ENCODE peak calls at places on chromosome 6, in five cellular contexts. One of them, this sample, is unnamed.

GRCh38 chr6:150881911-150882481 is 16.5 kb downstream of the MTHFD1L start:
- ATAC-seq in CD8-positive, alpha-beta T cell: no peak
- ATAC-seq in upper lobe of left lung: peak; percentile 91
- ATAC-seq in right lobe of liver: peak; percentile 93
- ATAC-seq in right cardiac atrium: peak; percentile 96
- ATAC-seq in this sample: peak; percentile 87

GRCh38 chr6:21033575-21034026 is 499.3 kb downstream of the CDKAL1 start:
- ATAC-seq in right cardiac atrium: peak; percentile 91
- ATAC-seq in right lobe of liver: no peak
- ATAC-seq in CD8-positive, alpha-beta T cell: no peak
- ATAC-seq in upper lobe of left lung: peak; percentile 86
- ATAC-seq in this sample: peak; percentile 82

GRCh38 chr6:3751019-3751729 is at the start of gene PXDC1:
- ATAC-seq in CD8-positive, alpha-beta T cell: peak; percentile 47
- ATAC-seq in right lobe of liver: no peak
- ATAC-seq in right cardiac atrium: no peak
- ATAC-seq in upper lobe of left lung: peak; percentile 1
- ATAC-seq in this sample: peak; percentile 1

GRCh38 chr6:26240981-26241770 is 123.8 kb upstream of the BTN3A2 start:
- ATAC-seq in right cardiac atrium: no peak
- ATAC-seq in upper lobe of left lung: peak; percentile 46
- ATAC-seq in right lobe of liver: no peak
- ATAC-seq in CD8-positive, alpha-beta T cell: peak; percentile 36
- ATAC-seq in this sample: peak; percentile 35

GRCh38 chr6:30963641-30964040 is 19.9 kb upstream of the MUC21 start:
- ATAC-seq in upper lobe of left lung: no peak
- ATAC-seq in right cardiac atrium: no peak
- ATAC-seq in right lobe of liver: no peak
- ATAC-seq in CD8-positive, alpha-beta T cell: no peak
- ATAC-seq in this sample: no peak

GRCh38 chr6:76771076-76771634 is 692.1 kb downstream of the HTR1B start:
- ATAC-seq in right lobe of liver: peak; percentile 60
- ATAC-seq in right cardiac atrium: peak; percentile 64
- ATAC-seq in CD8-positive, alpha-beta T cell: no peak
- ATAC-seq in upper lobe of left lung: no peak
- ATAC-seq in this sample: no peak

GRCh38 chr6:3559561-3559960 is 102.7 kb upstream of the SLC22A23 start:
- ATAC-seq in CD8-positive, alpha-beta T cell: no peak
- ATAC-seq in upper lobe of left lung: no peak
- ATAC-seq in right lobe of liver: no peak
- ATAC-seq in right cardiac atrium: no peak
- ATAC-seq in this sample: no peak

GRCh38 chr6:34556493-34556892 is 364 bp upstream of the SPDEF start:
- ATAC-seq in right lobe of liver: no peak
- ATAC-seq in right cardiac atrium: no peak
- ATAC-seq in CD8-positive, alpha-beta T cell: no peak
- ATAC-seq in upper lobe of left lung: no peak
- ATAC-seq in this sample: no peak

GRCh38 chr6:109031416-109031815 is 63.2 kb downstream of the SESN1 start:
- ATAC-seq in CD8-positive, alpha-beta T cell: no peak
- ATAC-seq in upper lobe of left lung: no peak
- ATAC-seq in right cardiac atrium: peak; percentile 36
- ATAC-seq in right lobe of liver: no peak
- ATAC-seq in this sample: no peak

GRCh38 chr6:135568366-135568765 is 70.8 kb upstream of the AHI1 start:
- ATAC-seq in right cardiac atrium: peak; percentile 92
- ATAC-seq in right lobe of liver: peak; percentile 91
- ATAC-seq in CD8-positive, alpha-beta T cell: peak; percentile 77
- ATAC-seq in upper lobe of left lung: peak; percentile 69
- ATAC-seq in this sample: no peak

GRCh38 chr6:140043762-140044378 is 669.4 kb upstream of the CITED2 start:
- ATAC-seq in right cardiac atrium: no peak
- ATAC-seq in right lobe of liver: no peak
- ATAC-seq in upper lobe of left lung: peak; percentile 53
- ATAC-seq in CD8-positive, alpha-beta T cell: no peak
- ATAC-seq in this sample: no peak

GRCh38 chr6:111996159-111996558 is 57.7 kb upstream of the CCN6 start:
- ATAC-seq in right lobe of liver: no peak
- ATAC-seq in CD8-positive, alpha-beta T cell: peak; percentile 48
- ATAC-seq in upper lobe of left lung: no peak
- ATAC-seq in right cardiac atrium: no peak
- ATAC-seq in this sample: no peak

GRCh38 chr6:33271098-33271607 is 523 bp downstream of the VPS52 start:
- ATAC-seq in right lobe of liver: peak; percentile 2
- ATAC-seq in CD8-positive, alpha-beta T cell: peak; percentile 45
- ATAC-seq in upper lobe of left lung: peak; percentile 23
- ATAC-seq in right cardiac atrium: peak; percentile 18
- ATAC-seq in this sample: no peak

GRCh38 chr6:129644567-129645015 is 65.4 kb downstream of the ARHGAP18 start:
- ATAC-seq in CD8-positive, alpha-beta T cell: no peak
- ATAC-seq in right cardiac atrium: no peak
- ATAC-seq in right lobe of liver: no peak
- ATAC-seq in upper lobe of left lung: no peak
- ATAC-seq in this sample: no peak

GRCh38 chr6:46925563-46926253 is 4.0 kb upstream of the ADGRF5 start:
- ATAC-seq in CD8-positive, alpha-beta T cell: no peak
- ATAC-seq in upper lobe of left lung: peak; percentile 85
- ATAC-seq in right cardiac atrium: peak; percentile 89
- ATAC-seq in right lobe of liver: no peak
- ATAC-seq in this sample: peak; percentile 69

GRCh38 chr6:1494671-1495070 is 105.3 kb downstream of the FOXF2 start:
- ATAC-seq in upper lobe of left lung: no peak
- ATAC-seq in right lobe of liver: no peak
- ATAC-seq in CD8-positive, alpha-beta T cell: no peak
- ATAC-seq in right cardiac atrium: no peak
- ATAC-seq in this sample: no peak

GRCh38 chr6:108778421-108779186 is 69.6 kb upstream of the ARMC2 start:
- ATAC-seq in right lobe of liver: no peak
- ATAC-seq in CD8-positive, alpha-beta T cell: no peak
- ATAC-seq in right cardiac atrium: no peak
- ATAC-seq in upper lobe of left lung: no peak
- ATAC-seq in this sample: no peak

GRCh38 chr6:12592634-12593033 is 123.9 kb upstream of the PHACTR1 start:
- ATAC-seq in right lobe of liver: no peak
- ATAC-seq in right cardiac atrium: no peak
- ATAC-seq in upper lobe of left lung: no peak
- ATAC-seq in CD8-positive, alpha-beta T cell: no peak
- ATAC-seq in this sample: no peak

GRCh38 chr6:33761581-33761921 is 14.8 kb upstream of the IP6K3 start:
- ATAC-seq in CD8-positive, alpha-beta T cell: no peak
- ATAC-seq in right lobe of liver: no peak
- ATAC-seq in right cardiac atrium: peak; percentile 14
- ATAC-seq in upper lobe of left lung: no peak
- ATAC-seq in this sample: no peak

GRCh38 chr6:30590509-30590908 is 19.3 kb downstream of the ABCF1 start:
- ATAC-seq in right cardiac atrium: no peak
- ATAC-seq in CD8-positive, alpha-beta T cell: no peak
- ATAC-seq in upper lobe of left lung: peak; percentile 32
- ATAC-seq in right lobe of liver: no peak
- ATAC-seq in this sample: no peak

GRCh38 chr6:13535306-13535705 is 39.1 kb upstream of the SIRT5 start:
- ATAC-seq in upper lobe of left lung: no peak
- ATAC-seq in right cardiac atrium: no peak
- ATAC-seq in CD8-positive, alpha-beta T cell: no peak
- ATAC-seq in right lobe of liver: no peak
- ATAC-seq in this sample: no peak

GRCh38 chr6:150320450-150320849 is 48.4 kb upstream of the IYD start:
- ATAC-seq in upper lobe of left lung: peak; percentile 50
- ATAC-seq in CD8-positive, alpha-beta T cell: no peak
- ATAC-seq in right cardiac atrium: peak; percentile 97
- ATAC-seq in right lobe of liver: peak; percentile 68
- ATAC-seq in this sample: no peak

DNA sequence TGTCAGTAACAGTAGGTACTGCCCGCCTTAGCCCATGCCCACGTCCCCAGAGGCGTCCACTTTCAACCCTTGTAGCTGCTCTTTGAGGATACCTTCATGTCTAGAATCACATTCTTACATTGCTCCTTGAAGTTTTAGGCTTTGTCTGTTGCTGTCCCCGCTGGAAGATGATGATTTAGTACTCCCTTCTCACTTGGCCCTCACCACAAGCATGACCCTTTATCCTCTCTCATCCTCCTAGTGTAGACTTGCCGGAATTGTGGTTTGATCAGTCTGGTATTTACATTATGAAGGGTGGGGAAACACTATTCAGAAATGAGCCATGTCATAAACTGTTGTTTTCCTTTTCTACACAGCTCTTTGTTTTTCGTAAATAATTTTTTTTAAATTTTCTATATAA is 87.4 kb downstream of the ARID1B start:
- ATAC-seq in upper lobe of left lung: no peak
- ATAC-seq in right cardiac atrium: no peak
- ATAC-seq in right lobe of liver: no peak
- ATAC-seq in CD8-positive, alpha-beta T cell: no peak
- ATAC-seq in this sample: no peak
- H3K4me1 ChIP-seq in upper lobe of left lung: peaks cover 30% of the 10 kb centered on the region
- H3K4me1 ChIP-seq in right cardiac atrium: peaks cover 16% of the 10 kb centered on the region
- H3K4me1 ChIP-seq in right lobe of liver: no peaks in the 10 kb centered on the region
- H3K4me1 ChIP-seq in CD8-positive, alpha-beta T cell: peaks cover 35% of the 10 kb centered on the region
- H3K4me1 ChIP-seq in this sample: peaks cover under 1% of the 10 kb centered on the region

GRCh38 chr6:98641929-98642328 is 192.4 kb upstream of the POU3F2 start:
- ATAC-seq in right cardiac atrium: no peak
- ATAC-seq in upper lobe of left lung: no peak
- ATAC-seq in right lobe of liver: no peak
- ATAC-seq in CD8-positive, alpha-beta T cell: no peak
- ATAC-seq in this sample: no peak
- H3K4me1 ChIP-seq in right cardiac atrium: no peaks in the 10 kb centered on the region
- H3K4me1 ChIP-seq in upper lobe of left lung: no peaks in the 10 kb centered on the region
- H3K4me1 ChIP-seq in right lobe of liver: no peaks in the 10 kb centered on the region
- H3K4me1 ChIP-seq in CD8-positive, alpha-beta T cell: no peaks in the 10 kb centered on the region
- H3K4me1 ChIP-seq in this sample: no peaks in the 10 kb centered on the region

GRCh38 chr6:146590492-146590891 is 8.3 kb upstream of the ADGB start:
- ATAC-seq in right lobe of liver: no peak
- ATAC-seq in CD8-positive, alpha-beta T cell: no peak
- ATAC-seq in upper lobe of left lung: no peak
- ATAC-seq in right cardiac atrium: no peak
- ATAC-seq in this sample: no peak

GRCh38 chr6:146593978-146594377 is 4.8 kb upstream of the ADGB start:
- ATAC-seq in CD8-positive, alpha-beta T cell: no peak
- ATAC-seq in right cardiac atrium: peak; percentile 34
- ATAC-seq in right lobe of liver: peak; percentile 51
- ATAC-seq in upper lobe of left lung: peak; percentile 34
- ATAC-seq in this sample: no peak

GRCh38 chr6:146592451-146592850 is 6.3 kb upstream of the ADGB start:
- ATAC-seq in CD8-positive, alpha-beta T cell: no peak
- ATAC-seq in right lobe of liver: no peak
- ATAC-seq in upper lobe of left lung: no peak
- ATAC-seq in right cardiac atrium: no peak
- ATAC-seq in this sample: no peak

GRCh38 chr6:146595981-146596731 is 2.6 kb upstream of the ADGB start:
- ATAC-seq in right cardiac atrium: peak; percentile 71
- ATAC-seq in right lobe of liver: peak; percentile 39
- ATAC-seq in CD8-positive, alpha-beta T cell: no peak
- ATAC-seq in upper lobe of left lung: peak; percentile 81
- ATAC-seq in this sample: peak; percentile 40

DNA sequence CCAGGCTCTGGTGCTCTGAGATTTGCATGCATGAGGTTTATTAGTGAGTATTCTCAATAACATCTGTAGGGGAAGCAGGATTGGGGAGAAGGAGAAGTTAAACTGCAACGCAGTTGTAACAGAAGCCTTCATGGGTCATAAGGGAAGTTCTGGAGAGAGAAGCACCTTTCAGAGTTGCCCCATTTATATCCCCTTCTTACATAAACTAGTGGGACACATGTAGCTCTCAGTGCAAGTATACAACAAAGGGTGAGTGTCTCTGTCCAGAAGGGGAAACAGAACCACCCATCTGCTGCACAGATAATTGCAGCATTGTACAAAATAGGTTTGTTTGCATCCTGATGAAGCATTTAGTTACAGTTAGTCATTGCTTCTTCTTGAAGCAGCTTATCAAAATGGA is 4.3 kb upstream of the ADGB start:
- ATAC-seq in right lobe of liver: peak; percentile 48
- ATAC-seq in CD8-positive, alpha-beta T cell: no peak
- ATAC-seq in right cardiac atrium: peak; percentile 65
- ATAC-seq in upper lobe of left lung: peak; percentile 58
- ATAC-seq in this sample: no peak
- H3K4me1 ChIP-seq in right lobe of liver: no peaks in the 10 kb centered on the region
- H3K4me1 ChIP-seq in CD8-positive, alpha-beta T cell: no peaks in the 10 kb centered on the region
- H3K4me1 ChIP-seq in right cardiac atrium: peaks cover 4% of the 10 kb centered on the region
- H3K4me1 ChIP-seq in upper lobe of left lung: peaks cover 8% of the 10 kb centered on the region
- H3K4me1 ChIP-seq in this sample: peaks cover 13% of the 10 kb centered on the region

DNA sequence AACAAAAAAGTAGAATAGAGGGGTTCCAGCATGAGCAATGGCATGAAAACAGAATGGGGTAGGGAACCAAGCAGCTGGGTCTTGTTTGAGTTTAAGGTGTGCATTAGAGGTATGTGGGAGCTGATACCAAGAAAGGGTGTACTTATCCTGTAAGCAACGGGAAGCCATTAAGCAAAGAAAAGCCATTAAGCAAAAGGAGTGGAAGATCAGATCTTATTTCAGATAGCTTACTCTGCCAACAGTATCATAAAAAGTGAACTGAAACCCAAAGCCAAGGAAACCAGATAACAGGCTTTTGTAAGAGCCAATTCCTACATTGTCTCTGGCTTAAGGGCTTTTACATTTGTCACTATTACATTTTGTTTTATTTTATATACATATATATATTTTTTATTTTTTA is 21.3 kb upstream of the BEND6 start:
- ATAC-seq in CD8-positive, alpha-beta T cell: no peak
- ATAC-seq in upper lobe of left lung: no peak
- ATAC-seq in right cardiac atrium: no peak
- ATAC-seq in right lobe of liver: no peak
- ATAC-seq in this sample: no peak
- H3K4me1 ChIP-seq in CD8-positive, alpha-beta T cell: no peaks in the 10 kb centered on the region
- H3K4me1 ChIP-seq in upper lobe of left lung: no peaks in the 10 kb centered on the region
- H3K4me1 ChIP-seq in right cardiac atrium: no peaks in the 10 kb centered on the region
- H3K4me1 ChIP-seq in right lobe of liver: no peaks in the 10 kb centered on the region
- H3K4me1 ChIP-seq in this sample: no peaks in the 10 kb centered on the region